ENCODE peak calls at places on chromosomes 2 and 18, in seven cellular contexts. F is GM12864; U is stomach; G is cardiac muscle cell; J is CD8-positive, alpha-beta T cell; I is cardiac fibroblast; W is endothelial cell. P is an unnamed sample.

GRCh38 chr2:146659976-146660375 is 1184.9 kb upstream of the ACVR2A start:
- DNase-seq in F (no peak), U (no peak), G (no peak), J (no peak), I (no peak), W (no peak), P (no peak)

GRCh38 chr2:74831693-74832530 is 2.0 kb upstream of the HK2 start:
- DNase-seq in F (no peak), U (no peak), G (no peak), J (no peak), I (peak), W (no peak), P (no peak)

GRCh38 chr2:8148260-8148880 is 533.5 kb upstream of the ID2 start:
- DNase-seq in F (no peak), U (no peak), G (no peak), J (no peak), I (peak), W (no peak), P (peak)

GRCh38 chr2:132811148-132811915 is 141.3 kb upstream of the LYPD1 start:
- DNase-seq in F (no peak), U (no peak), G (no peak), J (no peak), I (no peak), W (no peak), P (no peak)

GRCh38 chr2:72130671-72131360 is 16.8 kb downstream of the CYP26B1 start:
- DNase-seq in F (no peak), U (no peak), G (no peak), J (no peak), I (no peak), W (no peak), P (no peak)

GRCh38 chr2:157032019-157032418 is 225.5 kb upstream of the GALNT5 start:
- DNase-seq in F (no peak), U (no peak), G (no peak), J (no peak), I (peak), W (no peak), P (peak)

GRCh38 chr2:234444888-234445287 is 52.0 kb downstream of the ARL4C start:
- DNase-seq in F (no peak), U (no peak), G (no peak), J (peak), I (peak), W (no peak), P (peak)

GRCh38 chr2:118838741-118839455 is 8.6 kb downstream of the EN1 start:
- DNase-seq in F (no peak), U (no peak), G (no peak), J (no peak), I (no peak), W (no peak), P (no peak)

GRCh38 chr2:197828464-197829135 is 24.2 kb downstream of the PLCL1 start:
- DNase-seq in F (no peak), U (no peak), G (no peak), J (no peak), I (peak), W (no peak), P (no peak)

GRCh38 chr18:13638684-13639083 is 87.7 kb downstream of the FAM210A start:
- DNase-seq in F (no peak), U (no peak), G (no peak), J (no peak), I (no peak), W (no peak), P (no peak)

GRCh38 chr2:230312638-230313037 is 14.4 kb upstream of the SP140L start:
- DNase-seq in F (no peak), U (no peak), G (no peak), J (no peak), I (peak), W (no peak), P (no peak)

GRCh38 chr18:35934891-35935290 is 37.6 kb upstream of the RMP24 start:
- DNase-seq in F (no peak), U (no peak), G (no peak), J (no peak), I (no peak), W (no peak), P (no peak)

GRCh38 chr2:75177427-75177826 is 21.9 kb downstream of the TACR1 start:
- DNase-seq in F (no peak), U (no peak), G (no peak), J (no peak), I (no peak), W (no peak), P (no peak)

GRCh38 chr2:203061346-203061745 is 46.7 kb downstream of the NBEAL1 start:
- DNase-seq in F (no peak), U (no peak), G (no peak), J (no peak), I (peak), W (no peak), P (no peak)

GRCh38 chr2:238831177-238831576 is 16.7 kb upstream of the TWIST2 start:
- DNase-seq in F (no peak), U (no peak), G (no peak), J (no peak), I (no peak), W (no peak), P (no peak)

GRCh38 chr2:238839428-238839827 is 8.5 kb upstream of the TWIST2 start:
- DNase-seq in F (no peak), U (no peak), G (no peak), J (no peak), I (no peak), W (no peak), P (no peak)

GRCh38 chr2:238838786-238839327 is 9.0 kb upstream of the TWIST2 start:
- DNase-seq in F (no peak), U (no peak), G (no peak), J (no peak), I (no peak), W (no peak), P (no peak)

GRCh38 chr2:238834982-238835381 is 12.9 kb upstream of the TWIST2 start:
- DNase-seq in F (no peak), U (no peak), G (no peak), J (no peak), I (no peak), W (no peak), P (no peak)

DNA sequence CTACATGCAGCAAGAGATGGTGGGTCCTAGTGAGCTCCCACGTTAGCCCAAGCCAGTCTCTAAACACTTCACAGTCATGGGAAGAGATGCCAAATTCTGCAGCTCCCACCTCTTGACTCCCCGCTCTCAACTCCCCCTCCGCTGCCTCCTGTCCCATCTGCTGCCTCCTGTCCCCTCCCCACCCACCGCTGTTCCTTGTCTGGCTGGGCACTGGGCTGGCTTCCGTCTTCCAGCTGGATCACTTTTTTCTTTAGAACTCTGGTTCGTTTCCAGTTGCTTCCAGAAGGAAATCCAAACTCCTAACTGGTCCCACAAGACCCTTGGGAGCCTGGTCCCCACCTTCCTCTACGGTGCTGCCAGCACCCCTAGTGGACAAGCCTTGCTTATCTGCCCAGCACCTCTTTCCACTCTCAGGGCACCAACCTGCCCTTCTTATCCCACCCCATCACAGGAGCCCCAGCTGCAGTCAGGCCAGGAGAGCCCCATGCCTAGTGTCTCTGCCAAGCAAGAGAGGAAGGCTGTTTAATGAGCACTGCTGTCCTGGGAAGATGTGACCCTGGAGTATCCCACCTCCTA is 12.1 kb upstream of the TWIST2 start:
- DNase-seq in F (no peak), U (no peak), G (no peak), J (no peak), I (no peak), W (no peak), P (no peak)
- TF ChIP-seq CTCF in F (peak), U (no peak), G (peak), J (no peak), I (peak), W (no peak), P (peak)

GRCh38 chr2:143209570-143210445 is 80.6 kb downstream of the ARHGAP15 start:
- DNase-seq in F (no peak), U (no peak), G (no peak), J (no peak), I (no peak), W (no peak), P (no peak)

GRCh38 chr2:143210446-143210819 is 81.2 kb downstream of the ARHGAP15 start:
- DNase-seq in F (no peak), U (no peak), G (no peak), J (no peak), I (no peak), W (no peak), P (no peak)

GRCh38 chr2:143205106-143205764 is 76.0 kb downstream of the ARHGAP15 start:
- DNase-seq in F (no peak), U (no peak), G (no peak), J (no peak), I (peak), W (no peak), P (no peak)
- TF ChIP-seq CTCF in F (peak), U (no peak), G (peak), J (peak), I (peak), W (no peak), P (peak)

DNA sequence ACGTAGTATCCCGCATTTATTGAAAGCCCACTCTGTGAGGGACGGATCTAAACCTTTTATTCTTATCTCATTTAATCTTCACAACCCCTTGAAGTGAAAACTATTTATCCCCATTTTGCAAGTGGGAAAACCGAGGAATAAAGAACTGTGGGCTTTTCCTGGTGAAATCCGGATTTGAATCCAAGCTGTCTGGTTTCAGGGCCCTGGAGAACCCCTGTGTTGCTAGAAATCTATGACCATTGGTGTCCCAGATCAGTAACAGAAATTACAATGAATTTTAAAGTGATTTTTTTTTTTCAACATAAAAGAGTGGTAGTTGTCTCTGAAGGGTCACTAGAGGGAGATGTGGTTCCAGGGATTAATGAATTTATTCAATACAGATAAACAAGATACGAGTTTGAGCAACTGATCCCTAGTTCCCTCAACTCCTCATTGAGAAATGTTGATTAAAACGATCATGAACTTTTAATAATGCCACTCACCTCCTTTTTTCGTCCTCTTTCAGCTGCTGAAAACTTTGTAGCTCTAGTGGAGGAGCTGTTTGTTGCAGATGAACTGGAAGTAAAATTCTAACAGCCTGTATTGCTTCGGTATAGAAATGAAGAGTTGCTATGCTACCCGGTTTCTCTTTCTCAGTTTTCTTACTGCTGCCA is 940 bp downstream of the XRCC5 start:
- DNase-seq in F (no peak), U (no peak), G (peak), J (no peak), I (peak), W (no peak), P (no peak)
- TF ChIP-seq CTCF in F (peak), U (no peak), G (peak), J (peak), I (peak), W (peak), P (peak)

DNA sequence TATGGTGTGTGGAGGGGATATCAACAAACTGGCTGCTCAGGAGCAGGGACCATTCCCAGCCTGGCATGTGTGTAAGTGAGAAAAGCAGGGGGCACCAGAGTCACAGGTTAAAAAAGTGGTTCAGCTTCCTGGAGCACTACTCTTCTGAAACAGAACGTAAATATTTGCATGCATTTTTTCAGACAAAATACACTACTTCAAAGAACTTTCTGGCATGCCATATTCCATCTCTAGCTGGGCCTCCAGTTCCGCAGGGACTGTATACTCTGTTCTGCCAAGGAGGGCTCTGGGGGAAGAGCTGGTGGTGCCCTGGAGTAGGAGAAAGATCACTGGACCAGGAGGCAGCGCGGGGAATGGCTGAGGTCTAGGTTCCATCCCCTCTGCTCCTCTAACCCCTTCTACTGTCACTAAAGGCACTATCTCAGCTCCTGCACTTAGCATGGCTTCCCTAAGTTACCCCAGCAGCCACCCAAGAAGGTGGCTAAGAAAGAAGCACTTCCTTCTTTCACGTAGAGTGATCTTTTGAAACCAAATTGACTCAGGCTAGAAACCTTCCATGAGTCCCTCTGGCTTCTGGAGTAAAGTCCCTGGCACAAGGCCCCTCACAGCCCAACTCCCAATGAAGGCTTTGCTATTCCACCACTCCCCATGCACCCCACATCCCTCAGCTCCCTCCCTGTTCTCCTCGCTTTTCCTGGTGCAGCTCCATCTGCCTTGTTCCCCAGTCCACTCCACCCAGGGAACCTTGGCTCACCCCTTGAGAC is 57.6 kb upstream of the CABLES1 start:
- DNase-seq in F (no peak), U (peak), G (peak), J (no peak), I (peak), W (no peak), P (no peak)
- TF ChIP-seq CTCF in F (peak), U (no peak), G (peak), J (no peak), I (no peak), W (no peak), P (no peak)

DNA sequence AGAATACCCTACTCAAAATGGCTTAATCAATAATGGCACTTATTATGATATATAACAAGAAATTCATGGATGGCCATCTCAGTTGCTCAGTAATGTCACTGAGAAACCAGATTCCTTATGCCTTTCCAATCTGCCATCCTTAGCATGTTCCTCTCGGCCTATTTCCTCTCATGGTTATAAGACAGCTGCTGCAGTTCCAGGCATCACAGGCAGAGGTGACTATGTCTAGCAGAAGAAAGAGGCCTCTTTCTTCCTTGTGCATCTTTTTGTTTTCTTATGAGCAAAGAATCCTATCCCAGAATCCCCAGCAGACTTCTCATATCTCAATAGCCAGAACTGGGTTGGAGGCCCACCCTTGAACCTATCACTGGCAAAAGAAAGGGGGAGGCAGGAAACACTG is 310.6 kb upstream of the SPRED2 start:
- DNase-seq in F (no peak), U (no peak), G (no peak), J (no peak), I (no peak), W (no peak), P (no peak)
- TF ChIP-seq CTCF in F (no peak), U (no peak), G (no peak), J (no peak), I (no peak), W (no peak), P (no peak)

GRCh38 chr18:6219116-6219717 is 195.5 kb downstream of the L3MBTL4 start:
- DNase-seq in F (peak), U (no peak), G (peak), J (no peak), I (peak), W (peak), P (no peak)
- TF ChIP-seq CTCF in F (peak), U (no peak), G (peak), J (no peak), I (peak), W (peak), P (peak)

GRCh38 chr2:241390301-241391206 is 34.5 kb downstream of the FARP2 start:
- DNase-seq in F (peak), U (no peak), G (no peak), J (no peak), I (no peak), W (no peak), P (no peak)
- TF ChIP-seq CTCF in F (no peak), U (no peak), G (no peak), J (no peak), I (no peak), W (no peak), P (no peak)

GRCh38 chr18:74957588-74958224 is 251.2 kb downstream of the PTGR3 start:
- DNase-seq in F (no peak), U (no peak), G (no peak), J (no peak), I (no peak), W (no peak), P (no peak)
- TF ChIP-seq CTCF in F (no peak), U (no peak), G (no peak), J (no peak), I (no peak), W (no peak), P (no peak)

DNA sequence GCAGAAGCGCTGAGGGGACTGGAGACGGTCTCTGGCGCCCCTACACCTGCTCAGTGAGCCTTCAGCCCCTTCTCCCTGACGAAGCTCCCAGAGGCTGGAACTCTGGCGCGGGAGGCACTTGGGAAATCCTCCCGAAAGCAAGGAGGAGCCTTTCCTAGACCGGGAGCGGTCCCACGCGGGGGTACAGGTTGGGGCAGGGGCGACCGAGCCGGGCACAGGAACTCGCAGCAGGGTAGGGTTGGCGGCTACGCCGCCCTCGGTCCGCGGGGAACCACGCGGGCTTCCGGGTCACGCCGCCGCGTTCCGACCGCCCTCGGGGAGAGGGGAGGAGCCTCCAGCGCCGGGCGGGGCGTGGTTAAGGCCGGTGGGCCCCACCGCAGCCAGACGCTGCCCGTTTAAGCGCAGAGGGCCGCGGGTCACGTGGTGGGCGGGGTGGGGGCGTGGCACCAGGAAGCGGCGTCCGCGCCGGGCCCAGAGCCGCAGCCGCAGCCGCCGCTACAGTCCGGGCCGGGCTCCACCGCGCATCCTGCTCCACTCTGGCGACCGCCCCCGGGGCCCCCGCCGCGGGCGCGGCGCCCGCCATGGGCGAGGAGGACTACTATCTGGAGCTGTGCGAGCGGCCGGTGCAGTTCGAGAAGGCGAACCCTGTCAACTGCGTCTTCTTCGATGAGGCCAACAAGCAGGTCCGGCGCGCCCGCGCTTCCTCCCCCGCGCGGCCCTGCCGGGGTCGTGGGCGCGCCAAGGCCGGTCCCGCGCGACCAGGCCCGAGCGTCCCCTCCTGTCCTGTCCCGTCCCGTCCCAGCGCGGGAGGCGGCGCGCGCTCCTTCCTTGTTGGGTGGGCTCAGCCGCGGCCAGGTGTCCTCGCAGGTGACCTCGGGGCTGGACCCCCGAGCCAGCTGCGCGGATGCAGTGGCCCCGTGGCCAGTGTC is at the start of gene RMC1:
- DNase-seq in F (peak), U (peak), G (peak), J (peak), I (peak), W (peak), P (no peak)
- TF ChIP-seq CTCF in F (no peak), U (no peak), G (no peak), J (no peak), I (no peak), W (no peak), P (no peak)